ENCODE peak calls at places on chromosomes 1 and 21, in eight cellular contexts. J is CD4-positive, alpha-beta T cell; Y is NCI-H2081; A is Daoy; O is non-pigmented ciliary epithelial cell; F is HTR-8/SVneo; Q is MCF 10A; M is KG1. X is an unnamed sample.

GRCh38 chr1:53183277-53183990 is 13.2 kb upstream of the CPT2 start:
- DNase-seq in A (no peak), J (no peak), F (no peak), Q (no peak), M (no peak), Y (no peak), O (no peak), X (no peak)

GRCh38 chr1:39047374-39048229 is 21.5 kb downstream of the NDUFS5 start:
- DNase-seq in F (peak; percentile 54), Y (no peak), Q (peak; percentile 68), M (no peak), A (peak; percentile 63), J (no peak), O (peak; percentile 81), X (no peak)

GRCh38 chr1:247445775-247446364 is 12.0 kb downstream of the OR2B11 start:
- DNase-seq in Y (no peak), Q (no peak), O (no peak), F (no peak), M (no peak), A (no peak), J (no peak), X (no peak)

GRCh38 chr21:33069994-33070811 is at the start of gene OLIG1:
- DNase-seq in O (no peak), Y (peak; percentile 59), J (no peak), Q (no peak), A (peak; percentile 79), F (peak; percentile 32), M (no peak), X (peak; percentile 18)

GRCh38 chr1:20233394-20233793 is 47.1 kb upstream of the PLA2G2C start:
- DNase-seq in J (no peak), F (no peak), O (no peak), M (peak; percentile 12), Q (peak; percentile 22), Y (peak; percentile 5), A (no peak), X (no peak)

GRCh38 chr1:218739426-218739825 is 394.3 kb downstream of the TGFB2 start:
- DNase-seq in Q (peak; percentile 27), F (no peak), M (no peak), J (no peak), O (no peak), Y (no peak), A (no peak), X (no peak)

GRCh38 chr21:25412090-25412489 is 195.2 kb downstream of the MRPL39 start:
- DNase-seq in F (no peak), J (no peak), Y (no peak), Q (peak; percentile 5), M (no peak), O (no peak), A (no peak), X (no peak)

GRCh38 chr1:195430826-195431225 is 1177.4 kb downstream of the KCNT2 start:
- DNase-seq in Q (no peak), O (no peak), A (no peak), M (no peak), Y (no peak), J (no peak), F (no peak), X (no peak)

GRCh38 chr1:9593147-9593491 is 4.4 kb downstream of the TMEM201 start:
- DNase-seq in A (no peak), Q (no peak), F (no peak), M (no peak), O (no peak), Y (no peak), J (no peak), X (no peak)

GRCh38 chr1:67629370-67630075 is 55.5 kb upstream of the GADD45A start:
- DNase-seq in J (no peak), Q (peak; percentile 71), A (peak; percentile 44), M (no peak), O (no peak), Y (no peak), F (no peak), X (no peak)

GRCh38 chr1:152458384-152459185 is 44.5 kb upstream of the CRNN start:
- DNase-seq in A (peak; percentile 81), M (peak; percentile 73), O (peak; percentile 35), F (peak; percentile 58), J (peak; percentile 78), Q (peak; percentile 90), Y (peak; percentile 64), X (peak; percentile 29)

GRCh38 chr1:147824776-147825175 is 64.4 kb upstream of the GJA5 start:
- DNase-seq in F (no peak), O (no peak), Y (no peak), M (no peak), J (no peak), Q (no peak), A (no peak), X (no peak)

GRCh38 chr1:29981586-29982239 is 741.7 kb downstream of the MATN1 start:
- DNase-seq in F (no peak), M (no peak), Y (no peak), A (no peak), O (no peak), Q (no peak), J (no peak), X (no peak)

GRCh38 chr1:9166289-9167235 is 37.7 kb upstream of the GPR157 start:
- DNase-seq in J (no peak), Y (no peak), Q (no peak), O (peak; percentile 59), A (peak; percentile 94), F (no peak), M (no peak), X (no peak)

GRCh38 chr21:44966135-44967081 is 26.6 kb downstream of the SLX9 start:
- DNase-seq in Q (no peak), Y (peak; percentile 17), O (no peak), J (no peak), M (peak; percentile 42), A (no peak), F (no peak), X (no peak)

GRCh38 chr21:14766241-14766640 is 220.1 kb upstream of the SAMSN1 start:
- DNase-seq in O (no peak), J (no peak), Y (no peak), F (no peak), M (no peak), Q (no peak), A (peak; percentile 2), X (no peak)

GRCh38 chr1:152344463-152344862 is 15.3 kb downstream of the FLG2 start:
- DNase-seq in O (no peak), Y (no peak), F (no peak), J (no peak), M (no peak), A (no peak), Q (no peak), X (no peak)

GRCh38 chr1:15762546-15762945 is 4.0 kb downstream of the FBLIM1 start:
- DNase-seq in Y (no peak), F (peak; percentile 61), Q (no peak), O (no peak), A (no peak), J (no peak), M (no peak), X (no peak)

GRCh38 chr1:23596382-23597358 is 37.4 kb upstream of the ID3 start:
- DNase-seq in A (no peak), Q (no peak), J (no peak), O (no peak), Y (no peak), M (no peak), F (no peak), X (no peak)

GRCh38 chr1:15937706-15938168 is 38.2 kb downstream of the ZBTB17 start:
- DNase-seq in Y (peak; percentile 25), Q (peak; percentile 26), M (no peak), A (peak; percentile 74), F (no peak), J (no peak), O (no peak), X (no peak)

GRCh38 chr1:19260211-19261138 is 8.9 kb downstream of the MRTO4 start:
- DNase-seq in Y (no peak), A (peak; percentile 71), J (no peak), M (no peak), O (peak; percentile 47), F (no peak), Q (peak; percentile 23), X (no peak)

GRCh38 chr1:46301406-46302090 is 1.9 kb downstream of the LRRC41 start:
- DNase-seq in M (peak; percentile 41), Y (no peak), J (peak; percentile 11), O (no peak), F (no peak), A (peak; percentile 41), Q (peak; percentile 48), X (no peak)

GRCh38 chr21:34822957-34823356 is 154.2 kb downstream of the CLIC6 start:
- DNase-seq in J (no peak), Y (no peak), A (no peak), Q (peak; percentile 60), O (no peak), M (no peak), F (no peak), X (no peak)

GRCh38 chr1:32337855-32338636 is 2.0 kb upstream of the MARCKSL1 start:
- DNase-seq in Y (no peak), O (no peak), A (peak; percentile 62), Q (no peak), M (no peak), J (no peak), F (no peak), X (no peak)

GRCh38 chr1:223454959-223455358 is 61.7 kb downstream of the CCDC185 start:
- DNase-seq in O (no peak), A (no peak), M (no peak), J (no peak), Q (no peak), Y (no peak), F (no peak), X (no peak)

GRCh38 chr1:179310721-179311120 is 17.1 kb downstream of the SOAT1 start:
- DNase-seq in M (no peak), Y (no peak), J (no peak), A (peak; percentile 47), O (peak; percentile 72), Q (peak; percentile 77), F (peak; percentile 33), X (no peak)

X was measured in NCI-H1048.